ENCODE peak calls at places on chromosomes 13 and 19, in ten cellular contexts. One of them, this sample, is unnamed.

GRCh38 chr19:4543444-4543843 is 3.6 kb upstream of the LRG1 start:
- DNase-seq in cardiac muscle cell: no peak
- DNase-seq in EL: no peak
- DNase-seq in stimulated activated CD4-positive, alpha-beta T cell treated with anti-CD3 and anti-CD28 coated beads, Interleukin-1b, Interleukin-23, amount 100 ng/mL, for 1 hour: no peak
- DNase-seq in CD8-positive, alpha-beta T cell: no peak
- DNase-seq in stimulated activated CD8-positive, alpha-beta memory T cell treated with anti-CD3 and anti-CD28 coated beads, Interleukin-4, amount 100 ng/mL, for 1 hour: no peak
- DNase-seq in astrocyte: no peak
- DNase-seq in HEK293T: no peak
- DNase-seq in NCI-H2029 treated with DMSO at 0.1 percent for 48 hours: no peak
- DNase-seq in endodermal cell: no peak
- DNase-seq in this sample: no peak

GRCh38 chr13:22883961-22884360 is 296.8 kb upstream of the SGCG start:
- DNase-seq in stimulated activated CD8-positive, alpha-beta memory T cell treated with anti-CD3 and anti-CD28 coated beads, Interleukin-4, amount 100 ng/mL, for 1 hour: no peak
- DNase-seq in astrocyte: no peak
- DNase-seq in endodermal cell: peak; percentile 56
- DNase-seq in cardiac muscle cell: no peak
- DNase-seq in stimulated activated CD4-positive, alpha-beta T cell treated with anti-CD3 and anti-CD28 coated beads, Interleukin-1b, Interleukin-23, amount 100 ng/mL, for 1 hour: no peak
- DNase-seq in HEK293T: no peak
- DNase-seq in CD8-positive, alpha-beta T cell: no peak
- DNase-seq in EL: no peak
- DNase-seq in NCI-H2029 treated with DMSO at 0.1 percent for 48 hours: no peak
- DNase-seq in this sample: no peak

GRCh38 chr19:4694211-4694987 is 24.3 kb upstream of the MYDGF start:
- DNase-seq in endodermal cell: no peak
- DNase-seq in stimulated activated CD8-positive, alpha-beta memory T cell treated with anti-CD3 and anti-CD28 coated beads, Interleukin-4, amount 100 ng/mL, for 1 hour: no peak
- DNase-seq in HEK293T: no peak
- DNase-seq in EL: peak; percentile 100
- DNase-seq in cardiac muscle cell: peak; percentile 94
- DNase-seq in astrocyte: peak; percentile 97
- DNase-seq in NCI-H2029 treated with DMSO at 0.1 percent for 48 hours: peak; percentile 93
- DNase-seq in CD8-positive, alpha-beta T cell: no peak
- DNase-seq in stimulated activated CD4-positive, alpha-beta T cell treated with anti-CD3 and anti-CD28 coated beads, Interleukin-1b, Interleukin-23, amount 100 ng/mL, for 1 hour: no peak
- DNase-seq in this sample: peak; percentile 64

GRCh38 chr13:57846600-57847173 is 215.1 kb downstream of the PCDH17 start:
- DNase-seq in cardiac muscle cell: no peak
- DNase-seq in endodermal cell: no peak
- DNase-seq in stimulated activated CD8-positive, alpha-beta memory T cell treated with anti-CD3 and anti-CD28 coated beads, Interleukin-4, amount 100 ng/mL, for 1 hour: no peak
- DNase-seq in astrocyte: no peak
- DNase-seq in NCI-H2029 treated with DMSO at 0.1 percent for 48 hours: no peak
- DNase-seq in EL: no peak
- DNase-seq in stimulated activated CD4-positive, alpha-beta T cell treated with anti-CD3 and anti-CD28 coated beads, Interleukin-1b, Interleukin-23, amount 100 ng/mL, for 1 hour: no peak
- DNase-seq in HEK293T: no peak
- DNase-seq in CD8-positive, alpha-beta T cell: no peak
- DNase-seq in this sample: no peak

GRCh38 chr13:37869756-37870488 is at the start of gene TRPC4:
- DNase-seq in NCI-H2029 treated with DMSO at 0.1 percent for 48 hours: peak; percentile 5
- DNase-seq in EL: peak; percentile 88
- DNase-seq in HEK293T: peak; percentile 68
- DNase-seq in stimulated activated CD4-positive, alpha-beta T cell treated with anti-CD3 and anti-CD28 coated beads, Interleukin-1b, Interleukin-23, amount 100 ng/mL, for 1 hour: no peak
- DNase-seq in endodermal cell: peak; percentile 92
- DNase-seq in cardiac muscle cell: peak; percentile 83
- DNase-seq in CD8-positive, alpha-beta T cell: no peak
- DNase-seq in astrocyte: peak; percentile 63
- DNase-seq in stimulated activated CD8-positive, alpha-beta memory T cell treated with anti-CD3 and anti-CD28 coated beads, Interleukin-4, amount 100 ng/mL, for 1 hour: no peak
- DNase-seq in this sample: no peak

GRCh38 chr19:38734426-38735256 is 9.6 kb downstream of the CAPN12 start:
- DNase-seq in NCI-H2029 treated with DMSO at 0.1 percent for 48 hours: peak; percentile 8
- DNase-seq in cardiac muscle cell: no peak
- DNase-seq in EL: peak; percentile 40
- DNase-seq in stimulated activated CD8-positive, alpha-beta memory T cell treated with anti-CD3 and anti-CD28 coated beads, Interleukin-4, amount 100 ng/mL, for 1 hour: no peak
- DNase-seq in CD8-positive, alpha-beta T cell: no peak
- DNase-seq in HEK293T: no peak
- DNase-seq in astrocyte: no peak
- DNase-seq in stimulated activated CD4-positive, alpha-beta T cell treated with anti-CD3 and anti-CD28 coated beads, Interleukin-1b, Interleukin-23, amount 100 ng/mL, for 1 hour: no peak
- DNase-seq in endodermal cell: peak; percentile 72
- DNase-seq in this sample: no peak

GRCh38 chr19:34461375-34462100 is 20.0 kb upstream of the WTIP start:
- DNase-seq in CD8-positive, alpha-beta T cell: no peak
- DNase-seq in stimulated activated CD8-positive, alpha-beta memory T cell treated with anti-CD3 and anti-CD28 coated beads, Interleukin-4, amount 100 ng/mL, for 1 hour: no peak
- DNase-seq in stimulated activated CD4-positive, alpha-beta T cell treated with anti-CD3 and anti-CD28 coated beads, Interleukin-1b, Interleukin-23, amount 100 ng/mL, for 1 hour: no peak
- DNase-seq in NCI-H2029 treated with DMSO at 0.1 percent for 48 hours: no peak
- DNase-seq in EL: no peak
- DNase-seq in astrocyte: peak; percentile 25
- DNase-seq in cardiac muscle cell: no peak
- DNase-seq in endodermal cell: no peak
- DNase-seq in HEK293T: no peak
- DNase-seq in this sample: no peak

GRCh38 chr19:46919324-46919723 is 58.5 kb downstream of the ARHGAP35 start:
- DNase-seq in endodermal cell: no peak
- DNase-seq in cardiac muscle cell: no peak
- DNase-seq in NCI-H2029 treated with DMSO at 0.1 percent for 48 hours: no peak
- DNase-seq in CD8-positive, alpha-beta T cell: no peak
- DNase-seq in stimulated activated CD4-positive, alpha-beta T cell treated with anti-CD3 and anti-CD28 coated beads, Interleukin-1b, Interleukin-23, amount 100 ng/mL, for 1 hour: no peak
- DNase-seq in HEK293T: no peak
- DNase-seq in stimulated activated CD8-positive, alpha-beta memory T cell treated with anti-CD3 and anti-CD28 coated beads, Interleukin-4, amount 100 ng/mL, for 1 hour: no peak
- DNase-seq in astrocyte: peak; percentile 25
- DNase-seq in EL: peak; percentile 53
- DNase-seq in this sample: no peak

GRCh38 chr19:17081672-17082630 is 6.4 kb downstream of the MYO9B start:
- DNase-seq in astrocyte: no peak
- DNase-seq in NCI-H2029 treated with DMSO at 0.1 percent for 48 hours: no peak
- DNase-seq in HEK293T: no peak
- DNase-seq in EL: no peak
- DNase-seq in CD8-positive, alpha-beta T cell: no peak
- DNase-seq in stimulated activated CD8-positive, alpha-beta memory T cell treated with anti-CD3 and anti-CD28 coated beads, Interleukin-4, amount 100 ng/mL, for 1 hour: no peak
- DNase-seq in cardiac muscle cell: peak; percentile 22
- DNase-seq in stimulated activated CD4-positive, alpha-beta T cell treated with anti-CD3 and anti-CD28 coated beads, Interleukin-1b, Interleukin-23, amount 100 ng/mL, for 1 hour: no peak
- DNase-seq in endodermal cell: no peak
- DNase-seq in this sample: no peak

GRCh38 chr13:112065521-112065866 is 1.5 kb upstream of the SOX1 start:
- DNase-seq in astrocyte: no peak
- DNase-seq in HEK293T: no peak
- DNase-seq in stimulated activated CD4-positive, alpha-beta T cell treated with anti-CD3 and anti-CD28 coated beads, Interleukin-1b, Interleukin-23, amount 100 ng/mL, for 1 hour: no peak
- DNase-seq in NCI-H2029 treated with DMSO at 0.1 percent for 48 hours: no peak
- DNase-seq in endodermal cell: peak; percentile 49
- DNase-seq in CD8-positive, alpha-beta T cell: no peak
- DNase-seq in EL: no peak
- DNase-seq in cardiac muscle cell: no peak
- DNase-seq in stimulated activated CD8-positive, alpha-beta memory T cell treated with anti-CD3 and anti-CD28 coated beads, Interleukin-4, amount 100 ng/mL, for 1 hour: no peak
- DNase-seq in this sample: no peak

GRCh38 chr13:40132249-40132648 is 476.8 kb downstream of the COG6 start:
- DNase-seq in NCI-H2029 treated with DMSO at 0.1 percent for 48 hours: no peak
- DNase-seq in stimulated activated CD8-positive, alpha-beta memory T cell treated with anti-CD3 and anti-CD28 coated beads, Interleukin-4, amount 100 ng/mL, for 1 hour: no peak
- DNase-seq in endodermal cell: no peak
- DNase-seq in CD8-positive, alpha-beta T cell: no peak
- DNase-seq in EL: no peak
- DNase-seq in astrocyte: no peak
- DNase-seq in stimulated activated CD4-positive, alpha-beta T cell treated with anti-CD3 and anti-CD28 coated beads, Interleukin-1b, Interleukin-23, amount 100 ng/mL, for 1 hour: no peak
- DNase-seq in cardiac muscle cell: no peak
- DNase-seq in HEK293T: no peak
- DNase-seq in this sample: no peak

GRCh38 chr19:18710986-18711751 is 27.7 kb downstream of the CRTC1 start:
- DNase-seq in astrocyte: peak; percentile 29
- DNase-seq in endodermal cell: no peak
- DNase-seq in stimulated activated CD4-positive, alpha-beta T cell treated with anti-CD3 and anti-CD28 coated beads, Interleukin-1b, Interleukin-23, amount 100 ng/mL, for 1 hour: no peak
- DNase-seq in HEK293T: no peak
- DNase-seq in stimulated activated CD8-positive, alpha-beta memory T cell treated with anti-CD3 and anti-CD28 coated beads, Interleukin-4, amount 100 ng/mL, for 1 hour: no peak
- DNase-seq in NCI-H2029 treated with DMSO at 0.1 percent for 48 hours: no peak
- DNase-seq in cardiac muscle cell: peak; percentile 76
- DNase-seq in EL: no peak
- DNase-seq in CD8-positive, alpha-beta T cell: no peak
- DNase-seq in this sample: no peak

GRCh38 chr13:30235206-30235605 is 72.1 kb downstream of the KATNAL1 start:
- DNase-seq in stimulated activated CD4-positive, alpha-beta T cell treated with anti-CD3 and anti-CD28 coated beads, Interleukin-1b, Interleukin-23, amount 100 ng/mL, for 1 hour: no peak
- DNase-seq in cardiac muscle cell: peak; percentile 16
- DNase-seq in CD8-positive, alpha-beta T cell: no peak
- DNase-seq in NCI-H2029 treated with DMSO at 0.1 percent for 48 hours: no peak
- DNase-seq in endodermal cell: no peak
- DNase-seq in HEK293T: no peak
- DNase-seq in stimulated activated CD8-positive, alpha-beta memory T cell treated with anti-CD3 and anti-CD28 coated beads, Interleukin-4, amount 100 ng/mL, for 1 hour: no peak
- DNase-seq in EL: no peak
- DNase-seq in astrocyte: no peak
- DNase-seq in this sample: no peak

GRCh38 chr19:33456845-33457220 is 64.8 kb downstream of the PEPD start:
- DNase-seq in EL: no peak
- DNase-seq in astrocyte: no peak
- DNase-seq in NCI-H2029 treated with DMSO at 0.1 percent for 48 hours: no peak
- DNase-seq in HEK293T: no peak
- DNase-seq in stimulated activated CD8-positive, alpha-beta memory T cell treated with anti-CD3 and anti-CD28 coated beads, Interleukin-4, amount 100 ng/mL, for 1 hour: no peak
- DNase-seq in CD8-positive, alpha-beta T cell: no peak
- DNase-seq in endodermal cell: no peak
- DNase-seq in cardiac muscle cell: no peak
- DNase-seq in stimulated activated CD4-positive, alpha-beta T cell treated with anti-CD3 and anti-CD28 coated beads, Interleukin-1b, Interleukin-23, amount 100 ng/mL, for 1 hour: no peak
- DNase-seq in this sample: no peak

GRCh38 chr19:10818306-10819123 is 17.5 kb downstream of the TMED1 start:
- DNase-seq in EL: peak; percentile 41
- DNase-seq in endodermal cell: peak; percentile 35
- DNase-seq in astrocyte: no peak
- DNase-seq in NCI-H2029 treated with DMSO at 0.1 percent for 48 hours: no peak
- DNase-seq in stimulated activated CD4-positive, alpha-beta T cell treated with anti-CD3 and anti-CD28 coated beads, Interleukin-1b, Interleukin-23, amount 100 ng/mL, for 1 hour: no peak
- DNase-seq in CD8-positive, alpha-beta T cell: no peak
- DNase-seq in stimulated activated CD8-positive, alpha-beta memory T cell treated with anti-CD3 and anti-CD28 coated beads, Interleukin-4, amount 100 ng/mL, for 1 hour: no peak
- DNase-seq in HEK293T: no peak
- DNase-seq in cardiac muscle cell: no peak
- DNase-seq in this sample: no peak

GRCh38 chr13:30125422-30126073 is 181.8 kb downstream of the KATNAL1 start:
- DNase-seq in EL: peak; percentile 84
- DNase-seq in stimulated activated CD4-positive, alpha-beta T cell treated with anti-CD3 and anti-CD28 coated beads, Interleukin-1b, Interleukin-23, amount 100 ng/mL, for 1 hour: no peak
- DNase-seq in stimulated activated CD8-positive, alpha-beta memory T cell treated with anti-CD3 and anti-CD28 coated beads, Interleukin-4, amount 100 ng/mL, for 1 hour: no peak
- DNase-seq in CD8-positive, alpha-beta T cell: no peak
- DNase-seq in astrocyte: peak; percentile 93
- DNase-seq in NCI-H2029 treated with DMSO at 0.1 percent for 48 hours: peak; percentile 65
- DNase-seq in endodermal cell: no peak
- DNase-seq in cardiac muscle cell: peak; percentile 94
- DNase-seq in HEK293T: no peak
- DNase-seq in this sample: no peak

GRCh38 chr19:33373701-33374405 is at the start of gene CEBPG:
- DNase-seq in astrocyte: peak; percentile 9
- DNase-seq in HEK293T: peak; percentile 70
- DNase-seq in CD8-positive, alpha-beta T cell: peak; percentile 36
- DNase-seq in NCI-H2029 treated with DMSO at 0.1 percent for 48 hours: no peak
- DNase-seq in stimulated activated CD4-positive, alpha-beta T cell treated with anti-CD3 and anti-CD28 coated beads, Interleukin-1b, Interleukin-23, amount 100 ng/mL, for 1 hour: peak; percentile 14
- DNase-seq in endodermal cell: no peak
- DNase-seq in stimulated activated CD8-positive, alpha-beta memory T cell treated with anti-CD3 and anti-CD28 coated beads, Interleukin-4, amount 100 ng/mL, for 1 hour: peak; percentile 7
- DNase-seq in cardiac muscle cell: peak; percentile 73
- DNase-seq in EL: peak; percentile 62
- DNase-seq in this sample: no peak

GRCh38 chr13:24540236-24541126 is 27.9 kb upstream of the PARP4 start:
- DNase-seq in cardiac muscle cell: peak; percentile 54
- DNase-seq in stimulated activated CD4-positive, alpha-beta T cell treated with anti-CD3 and anti-CD28 coated beads, Interleukin-1b, Interleukin-23, amount 100 ng/mL, for 1 hour: no peak
- DNase-seq in endodermal cell: peak; percentile 91
- DNase-seq in stimulated activated CD8-positive, alpha-beta memory T cell treated with anti-CD3 and anti-CD28 coated beads, Interleukin-4, amount 100 ng/mL, for 1 hour: no peak
- DNase-seq in CD8-positive, alpha-beta T cell: no peak
- DNase-seq in NCI-H2029 treated with DMSO at 0.1 percent for 48 hours: no peak
- DNase-seq in astrocyte: no peak
- DNase-seq in EL: no peak
- DNase-seq in HEK293T: peak; percentile 5
- DNase-seq in this sample: no peak

GRCh38 chr13:73248711-73249580 is 190.1 kb downstream of the KLF5 start:
- DNase-seq in NCI-H2029 treated with DMSO at 0.1 percent for 48 hours: no peak
- DNase-seq in CD8-positive, alpha-beta T cell: no peak
- DNase-seq in astrocyte: no peak
- DNase-seq in EL: no peak
- DNase-seq in stimulated activated CD4-positive, alpha-beta T cell treated with anti-CD3 and anti-CD28 coated beads, Interleukin-1b, Interleukin-23, amount 100 ng/mL, for 1 hour: no peak
- DNase-seq in endodermal cell: peak; percentile 66
- DNase-seq in cardiac muscle cell: peak; percentile 31
- DNase-seq in stimulated activated CD8-positive, alpha-beta memory T cell treated with anti-CD3 and anti-CD28 coated beads, Interleukin-4, amount 100 ng/mL, for 1 hour: no peak
- DNase-seq in HEK293T: no peak
- DNase-seq in this sample: no peak

GRCh38 chr19:21751379-21751778 is 16.0 kb downstream of the ZNF100 start:
- DNase-seq in astrocyte: peak; percentile 36
- DNase-seq in stimulated activated CD8-positive, alpha-beta memory T cell treated with anti-CD3 and anti-CD28 coated beads, Interleukin-4, amount 100 ng/mL, for 1 hour: no peak
- DNase-seq in HEK293T: no peak
- DNase-seq in CD8-positive, alpha-beta T cell: no peak
- DNase-seq in EL: peak; percentile 76
- DNase-seq in cardiac muscle cell: peak; percentile 38
- DNase-seq in NCI-H2029 treated with DMSO at 0.1 percent for 48 hours: no peak
- DNase-seq in endodermal cell: no peak
- DNase-seq in stimulated activated CD4-positive, alpha-beta T cell treated with anti-CD3 and anti-CD28 coated beads, Interleukin-1b, Interleukin-23, amount 100 ng/mL, for 1 hour: no peak
- DNase-seq in this sample: no peak

GRCh38 chr13:48595330-48596127 is 58.2 kb upstream of the CYSLTR2 start:
- DNase-seq in stimulated activated CD8-positive, alpha-beta memory T cell treated with anti-CD3 and anti-CD28 coated beads, Interleukin-4, amount 100 ng/mL, for 1 hour: no peak
- DNase-seq in endodermal cell: peak; percentile 83
- DNase-seq in EL: peak; percentile 62
- DNase-seq in CD8-positive, alpha-beta T cell: peak; percentile 21
- DNase-seq in astrocyte: peak; percentile 51
- DNase-seq in stimulated activated CD4-positive, alpha-beta T cell treated with anti-CD3 and anti-CD28 coated beads, Interleukin-1b, Interleukin-23, amount 100 ng/mL, for 1 hour: peak; percentile 20
- DNase-seq in HEK293T: peak; percentile 36
- DNase-seq in NCI-H2029 treated with DMSO at 0.1 percent for 48 hours: no peak
- DNase-seq in cardiac muscle cell: peak; percentile 90
- DNase-seq in this sample: no peak

GRCh38 chr13:44237276-44237767 is 136.3 kb upstream of the SERP2 start:
- DNase-seq in stimulated activated CD4-positive, alpha-beta T cell treated with anti-CD3 and anti-CD28 coated beads, Interleukin-1b, Interleukin-23, amount 100 ng/mL, for 1 hour: no peak
- DNase-seq in EL: peak; percentile 84
- DNase-seq in CD8-positive, alpha-beta T cell: no peak
- DNase-seq in endodermal cell: no peak
- DNase-seq in stimulated activated CD8-positive, alpha-beta memory T cell treated with anti-CD3 and anti-CD28 coated beads, Interleukin-4, amount 100 ng/mL, for 1 hour: no peak
- DNase-seq in cardiac muscle cell: peak; percentile 94
- DNase-seq in astrocyte: peak; percentile 92
- DNase-seq in HEK293T: no peak
- DNase-seq in NCI-H2029 treated with DMSO at 0.1 percent for 48 hours: no peak
- DNase-seq in this sample: no peak

GRCh38 chr13:32901994-32902780 is 114.0 kb upstream of the KL start:
- DNase-seq in astrocyte: no peak
- DNase-seq in CD8-positive, alpha-beta T cell: no peak
- DNase-seq in HEK293T: no peak
- DNase-seq in stimulated activated CD4-positive, alpha-beta T cell treated with anti-CD3 and anti-CD28 coated beads, Interleukin-1b, Interleukin-23, amount 100 ng/mL, for 1 hour: no peak
- DNase-seq in cardiac muscle cell: no peak
- DNase-seq in NCI-H2029 treated with DMSO at 0.1 percent for 48 hours: no peak
- DNase-seq in stimulated activated CD8-positive, alpha-beta memory T cell treated with anti-CD3 and anti-CD28 coated beads, Interleukin-4, amount 100 ng/mL, for 1 hour: no peak
- DNase-seq in EL: no peak
- DNase-seq in endodermal cell: no peak
- DNase-seq in this sample: no peak

GRCh38 chr19:12828494-12828893 is 5.9 kb downstream of the RTBDN start:
- DNase-seq in CD8-positive, alpha-beta T cell: no peak
- DNase-seq in EL: peak; percentile 61
- DNase-seq in astrocyte: no peak
- DNase-seq in cardiac muscle cell: peak; percentile 73
- DNase-seq in stimulated activated CD4-positive, alpha-beta T cell treated with anti-CD3 and anti-CD28 coated beads, Interleukin-1b, Interleukin-23, amount 100 ng/mL, for 1 hour: no peak
- DNase-seq in NCI-H2029 treated with DMSO at 0.1 percent for 48 hours: peak; percentile 60
- DNase-seq in stimulated activated CD8-positive, alpha-beta memory T cell treated with anti-CD3 and anti-CD28 coated beads, Interleukin-4, amount 100 ng/mL, for 1 hour: no peak
- DNase-seq in endodermal cell: peak; percentile 93
- DNase-seq in HEK293T: peak; percentile 70
- DNase-seq in this sample: no peak

GRCh38 chr13:78596701-78597550 is 6.4 kb downstream of the POU4F1 start:
- DNase-seq in stimulated activated CD4-positive, alpha-beta T cell treated with anti-CD3 and anti-CD28 coated beads, Interleukin-1b, Interleukin-23, amount 100 ng/mL, for 1 hour: no peak
- DNase-seq in NCI-H2029 treated with DMSO at 0.1 percent for 48 hours: no peak
- DNase-seq in EL: no peak
- DNase-seq in cardiac muscle cell: no peak
- DNase-seq in astrocyte: no peak
- DNase-seq in HEK293T: no peak
- DNase-seq in CD8-positive, alpha-beta T cell: no peak
- DNase-seq in stimulated activated CD8-positive, alpha-beta memory T cell treated with anti-CD3 and anti-CD28 coated beads, Interleukin-4, amount 100 ng/mL, for 1 hour: no peak
- DNase-seq in endodermal cell: peak; percentile 71
- DNase-seq in this sample: no peak

GRCh38 chr13:33153421-33154381 is 131.9 kb downstream of the STARD13 start:
- DNase-seq in astrocyte: peak; percentile 52
- DNase-seq in endodermal cell: peak; percentile 57
- DNase-seq in HEK293T: no peak
- DNase-seq in stimulated activated CD8-positive, alpha-beta memory T cell treated with anti-CD3 and anti-CD28 coated beads, Interleukin-4, amount 100 ng/mL, for 1 hour: no peak
- DNase-seq in NCI-H2029 treated with DMSO at 0.1 percent for 48 hours: no peak
- DNase-seq in stimulated activated CD4-positive, alpha-beta T cell treated with anti-CD3 and anti-CD28 coated beads, Interleukin-1b, Interleukin-23, amount 100 ng/mL, for 1 hour: no peak
- DNase-seq in EL: no peak
- DNase-seq in cardiac muscle cell: peak; percentile 61
- DNase-seq in CD8-positive, alpha-beta T cell: no peak
- DNase-seq in this sample: no peak

GRCh38 chr19:49676136-49676689 is 858 bp upstream of the PRMT1 start:
- DNase-seq in endodermal cell: peak; percentile 93
- DNase-seq in stimulated activated CD8-positive, alpha-beta memory T cell treated with anti-CD3 and anti-CD28 coated beads, Interleukin-4, amount 100 ng/mL, for 1 hour: no peak
- DNase-seq in stimulated activated CD4-positive, alpha-beta T cell treated with anti-CD3 and anti-CD28 coated beads, Interleukin-1b, Interleukin-23, amount 100 ng/mL, for 1 hour: no peak
- DNase-seq in astrocyte: peak; percentile 90
- DNase-seq in EL: peak; percentile 92
- DNase-seq in cardiac muscle cell: peak; percentile 97
- DNase-seq in NCI-H2029 treated with DMSO at 0.1 percent for 48 hours: peak; percentile 95
- DNase-seq in CD8-positive, alpha-beta T cell: peak; percentile 44
- DNase-seq in HEK293T: peak; percentile 71
- DNase-seq in this sample: peak; percentile 83

This sample was measured in cerebellar nuclear complex.